ENCODE peak calls at places on chromosomes 12 and 14, in six cellular contexts. B is G401, R is GM23248, Y is HTR-8/SVneo, M is RWPE1, S is hypothalamus. G is an unnamed sample.
A peak's percentile ranks its signal among the peaks of the same experiment; 100 is the strongest.

GRCh38 chr14:20418501-20418909 is 5.2 kb upstream of the TEP1 start:
- DNase-seq in M (no peak), B (no peak), R (no peak), S (no peak), Y (no peak), G (no peak)

GRCh38 chr12:5433081-5433839 is 1.4 kb downstream of the NTF3 start:
- DNase-seq in M (no peak), B (peak; percentile 40), Y (no peak), S (no peak), R (peak; percentile 44), G (no peak)

GRCh38 chr12:68864604-68865003 is 56.6 kb downstream of the MDM2 start:
- DNase-seq in M (no peak), B (no peak), R (no peak), S (no peak), Y (no peak), G (no peak)

GRCh38 chr12:117854339-117855012 is 114.3 kb downstream of the KSR2 start:
- DNase-seq in M (peak; percentile 48), S (peak; percentile 14), Y (no peak), B (peak; percentile 76), R (peak; percentile 53), G (no peak)

GRCh38 chr14:90398315-90398811 is 1.5 kb downstream of the CALM1 start:
- DNase-seq in M (peak; percentile 44), Y (no peak), S (peak; percentile 54), B (peak; percentile 47), R (peak; percentile 64), G (no peak)

GRCh38 chr12:116138380-116138779 is 139.1 kb downstream of the MED13L start:
- DNase-seq in Y (no peak), S (no peak), R (peak; percentile 60), B (no peak), M (no peak), G (no peak)

GRCh38 chr14:74978416-74978947 is 23.1 kb upstream of the PGF start:
- DNase-seq in R (peak; percentile 27), S (no peak), B (no peak), Y (peak; percentile 63), M (no peak), G (no peak)

GRCh38 chr12:57127710-57128518 is at the start of gene LRP1:
- DNase-seq in S (peak; percentile 64), B (peak; percentile 94), Y (peak; percentile 87), R (peak; percentile 91), M (peak; percentile 93), G (no peak)

GRCh38 chr14:42014301-42014700 is 407.6 kb downstream of the LRFN5 start:
- DNase-seq in R (no peak), M (no peak), Y (no peak), S (no peak), B (no peak), G (no peak)

GRCh38 chr14:35533357-35534129 is 421 bp upstream of the INSM2 start:
- DNase-seq in S (peak; percentile 47), M (peak; percentile 54), Y (peak; percentile 45), B (peak; percentile 73), R (peak; percentile 65), G (no peak)

GRCh38 chr12:90234455-90234854 is 525.8 kb upstream of the ATP2B1 start:
- DNase-seq in M (no peak), Y (no peak), S (no peak), B (no peak), R (peak; percentile 20), G (no peak)

GRCh38 chr12:109440851-109441490 is 36.1 kb downstream of the KCTD10 start:
- DNase-seq in Y (no peak), R (no peak), M (no peak), S (no peak), B (no peak), G (no peak)

GRCh38 chr12:130087222-130087621 is 75.0 kb upstream of the FZD10 start:
- DNase-seq in S (no peak), R (no peak), Y (no peak), M (no peak), B (no peak), G (no peak)

GRCh38 chr14:105445290-105445689 is 25.7 kb downstream of the MTA1 start:
- DNase-seq in S (no peak), Y (no peak), B (no peak), M (no peak), R (no peak), G (no peak)

GRCh38 chr14:54567634-54568561 is 970 bp downstream of the SAMD4A start:
- DNase-seq in M (peak; percentile 30), S (peak; percentile 45), R (peak; percentile 72), Y (no peak), B (peak; percentile 57), G (no peak)

GRCh38 chr12:123106640-123107359 is 44.1 kb downstream of the PITPNM2 start:
- DNase-seq in R (no peak), M (no peak), Y (no peak), S (no peak), B (no peak), G (no peak)

GRCh38 chr12:109951751-109952150 is 44.4 kb downstream of the GIT2 start:
- DNase-seq in S (no peak), B (peak; percentile 92), R (peak; percentile 58), M (peak; percentile 74), Y (peak; percentile 75), G (no peak)

GRCh38 chr14:76958020-76958965 is 70.2 kb downstream of the IRF2BPL start:
- DNase-seq in Y (no peak), B (no peak), S (no peak), M (no peak), R (no peak), G (no peak)

GRCh38 chr12:70637686-70638085 is 457 bp upstream of the PTPRB start:
- DNase-seq in Y (no peak), B (no peak), M (no peak), S (no peak), R (no peak), G (no peak)

GRCh38 chr12:112163056-112163455 is 37.7 kb downstream of the TRAFD1 start:
- DNase-seq in B (no peak), Y (no peak), M (no peak), S (no peak), R (no peak), G (no peak)